ENCODE peak calls at places on chromosomes 16 and 17, in seven cellular contexts. X, C, J, K, R, Z and H are unnamed samples.

GRCh38 chr16:61210039-61210438 is 826.2 kb downstream of the CDH8 start:
- DNase-seq in X (no peak), R (no peak), J (no peak), K (no peak), C (no peak), Z (no peak), H (no peak)

GRCh38 chr17:50620848-50621247 is 13.8 kb upstream of the ABCC3 start:
- DNase-seq in C (no peak), K (no peak), Z (no peak), X (no peak), R (no peak), J (no peak), H (no peak)

GRCh38 chr17:39001703-39002637 is 34.8 kb upstream of the FBXO47 start:
- DNase-seq in C (peak), X (peak), R (peak), J (peak), Z (peak), K (peak), H (peak)

GRCh38 chr17:1374426-1375177 is 25.4 kb downstream of the YWHAE start:
- DNase-seq in X (no peak), J (no peak), R (no peak), Z (no peak), C (no peak), K (no peak), H (no peak)

GRCh38 chr17:64230551-64231408 is 32.3 kb downstream of the TEX2 start:
- DNase-seq in J (peak), C (no peak), X (peak), K (peak), Z (no peak), R (no peak), H (peak)

GRCh38 chr17:7574176-7574953 is 5.1 kb upstream of the CD68 start:
- DNase-seq in X (peak), K (peak), Z (no peak), J (no peak), R (no peak), C (no peak), H (peak)

GRCh38 chr16:88771294-88771772 is 13.7 kb downstream of the PIEZO1 start:
- DNase-seq in C (no peak), K (no peak), R (no peak), Z (no peak), X (no peak), J (no peak), H (no peak)

GRCh38 chr17:901964-902363 is 77.6 kb downstream of the NXN start:
- DNase-seq in J (no peak), C (no peak), Z (no peak), R (no peak), X (no peak), K (no peak), H (no peak)

GRCh38 chr16:52376677-52377300 is 170.2 kb downstream of the TOX3 start:
- DNase-seq in R (no peak), J (no peak), Z (no peak), X (no peak), C (no peak), K (no peak), H (no peak)

GRCh38 chr16:24972608-24973220 is 42.5 kb downstream of the ARHGAP17 start:
- DNase-seq in R (no peak), K (no peak), C (no peak), X (no peak), J (no peak), Z (no peak), H (no peak)

GRCh38 chr16:82783933-82784566 is 157.3 kb downstream of the CDH13 start:
- DNase-seq in J (no peak), X (no peak), Z (no peak), K (no peak), R (no peak), C (no peak), H (no peak)

GRCh38 chr17:20934288-20934687 is 108.5 kb downstream of the USP22 start:
- DNase-seq in R (no peak), K (peak), Z (no peak), X (peak), C (no peak), J (no peak), H (peak)

GRCh38 chr17:78637643-78638042 is 60.4 kb upstream of the DNAH17 start:
- DNase-seq in Z (no peak), J (no peak), C (no peak), R (no peak), X (no peak), K (no peak), H (no peak)

GRCh38 chr17:29019475-29020181 is 13.8 kb upstream of the SEZ6 start:
- DNase-seq in C (no peak), R (no peak), X (no peak), Z (no peak), J (no peak), K (no peak), H (no peak)

GRCh38 chr17:39553326-39553945 is 54.3 kb downstream of the NEUROD2 start:
- DNase-seq in C (no peak), X (peak), Z (no peak), K (peak), J (peak), R (no peak), H (peak)

GRCh38 chr17:76635659-76636360 is 7.7 kb downstream of the ST6GALNAC1 start:
- DNase-seq in Z (no peak), K (no peak), R (no peak), C (no peak), X (peak), J (peak), H (no peak)

GRCh38 chr17:73604476-73604875 is 39.8 kb downstream of the SDK2 start:
- DNase-seq in J (no peak), R (no peak), K (no peak), C (no peak), Z (no peak), X (no peak), H (no peak)

GRCh38 chr16:62105244-62105643 is 69.0 kb upstream of the CDH8 start:
- DNase-seq in K (no peak), C (no peak), X (no peak), R (no peak), J (no peak), Z (no peak), H (no peak)

GRCh38 chr17:42290577-42290976 is 2.3 kb downstream of the STAT5A start:
- DNase-seq in K (no peak), J (no peak), C (no peak), X (no peak), Z (no peak), R (no peak), H (no peak)

GRCh38 chr17:79145548-79145947 is 70.9 kb downstream of the ENGASE start:
- DNase-seq in C (no peak), R (no peak), J (no peak), K (no peak), X (no peak), Z (no peak), H (no peak)

GRCh38 chr16:80806957-80807356 is 2.6 kb upstream of the CDYL2 start:
- DNase-seq in C (no peak), X (peak), K (peak), Z (no peak), R (no peak), J (peak), H (peak)

GRCh38 chr16:55433030-55433429 is 46.0 kb upstream of the MMP2 start:
- DNase-seq in J (no peak), K (no peak), R (no peak), C (no peak), Z (no peak), X (no peak), H (no peak)

GRCh38 chr16:6837722-6838121 is 494.9 kb upstream of the RBFOX1 start:
- DNase-seq in C (no peak), Z (no peak), R (no peak), K (no peak), X (no peak), J (no peak), H (no peak)

GRCh38 chr17:80125656-80126448 is 21.1 kb downstream of the EIF4A3 start:
- DNase-seq in X (peak), Z (peak), R (no peak), K (peak), J (peak), C (no peak), H (peak)

GRCh38 chr17:57649731-57650484 is 95.2 kb downstream of the CCDC182 start:
- DNase-seq in C (no peak), J (peak), K (peak), Z (no peak), X (no peak), R (no peak), H (peak)

GRCh38 chr17:77594416-77595209 is 363.9 kb upstream of the TNRC6C start:
- DNase-seq in C (no peak), X (no peak), J (no peak), Z (no peak), K (no peak), R (no peak), H (no peak)

GRCh38 chr17:50908140-50908859 is 42.1 kb upstream of the TOB1 start:
- DNase-seq in R (no peak), K (no peak), J (no peak), Z (no peak), C (no peak), X (no peak), H (no peak)

GRCh38 chr16:12260647-12261262 is 284.2 kb downstream of the SNX29 start:
- DNase-seq in K (peak), C (no peak), J (peak), R (no peak), X (no peak), Z (no peak), H (peak)

GRCh38 chr16:81018496-81018895 is 11.5 kb downstream of the CENPN start:
- DNase-seq in Z (no peak), K (no peak), X (no peak), J (no peak), C (no peak), R (peak), H (no peak)

GRCh38 chr17:21378553-21378952 is 2.4 kb downstream of the KCNJ12 start:
- DNase-seq in Z (no peak), R (no peak), C (no peak), K (no peak), X (no peak), J (no peak), H (no peak)

GRCh38 chr17:51640108-51640622 is 379.8 kb downstream of the UTP18 start:
- DNase-seq in C (no peak), R (no peak), Z (no peak), J (no peak), X (no peak), K (no peak), H (no peak)

GRCh38 chr16:73083271-73083670 is 35.3 kb upstream of the ZFHX3 start:
- DNase-seq in J (no peak), C (no peak), R (no peak), K (no peak), Z (no peak), X (no peak), H (peak)

DNA sequence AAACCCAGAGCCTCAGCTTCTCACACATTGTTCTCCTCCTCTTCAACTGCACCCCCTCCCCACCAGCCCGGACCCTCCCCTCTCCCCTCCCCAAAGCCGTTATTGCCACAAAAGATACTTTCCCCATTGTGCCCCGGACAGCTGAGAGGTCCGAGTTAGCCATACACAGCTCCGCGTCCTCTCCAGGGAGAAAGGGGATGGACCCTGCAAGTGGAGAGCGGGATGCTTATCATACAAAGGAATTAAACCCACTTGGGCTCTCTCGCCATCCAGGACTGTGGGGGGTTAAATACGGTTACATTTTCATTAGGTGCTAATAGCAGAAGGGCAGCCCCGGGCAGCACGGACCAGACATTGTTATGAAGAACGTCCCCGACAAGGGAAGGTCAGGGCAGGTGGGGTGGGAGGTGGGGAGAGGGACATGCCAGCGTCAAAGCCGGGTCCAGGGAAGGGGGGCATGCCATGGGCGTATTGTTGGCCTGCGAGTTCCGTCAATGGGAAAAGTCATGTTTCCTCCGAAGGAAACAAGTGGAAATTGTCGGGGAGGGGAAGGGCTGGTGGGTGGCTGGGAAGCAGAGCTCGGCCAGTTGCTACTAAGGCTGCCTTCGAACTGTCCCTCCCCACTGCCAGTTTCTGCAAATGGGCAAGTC is 99.1 kb downstream of the SOX9 start:
- DNase-seq in R (no peak), K (no peak), J (no peak), X (no peak), C (no peak), Z (no peak), H (no peak)
- H3K4me3 ChIP-seq in R (peak), K (no peak), J (no peak), X (no peak), C (no peak), Z (peak), H (peak)

DNA sequence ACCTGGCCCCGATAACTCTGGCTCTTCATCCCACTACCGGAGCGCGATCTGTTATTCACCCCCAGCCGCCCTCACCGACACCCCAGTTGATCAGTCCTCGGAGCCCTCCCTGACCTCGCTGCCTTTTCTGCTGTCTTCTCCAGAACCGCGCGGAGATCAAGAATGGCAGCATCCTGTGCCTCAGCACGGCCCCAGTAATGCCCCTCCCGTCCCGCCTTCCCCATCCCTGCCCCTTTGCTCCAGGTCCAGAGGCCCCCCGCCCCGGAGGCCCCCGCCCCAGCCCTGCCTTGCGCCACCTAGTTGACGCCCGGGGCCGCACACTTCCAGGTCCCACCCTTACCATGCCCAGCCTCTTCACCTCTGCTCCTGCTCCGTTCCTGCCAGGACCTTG is 872 bp downstream of the ELMO3 start:
- DNase-seq in C (no peak), J (no peak), X (no peak), Z (no peak), R (no peak), K (no peak), H (no peak)
- H3K4me3 ChIP-seq in C (no peak), J (no peak), X (no peak), Z (peak), R (peak), K (no peak), H (no peak)

GRCh38 chr16:85460252-85460982 is 152.7 kb upstream of the GSE1 start:
- DNase-seq in K (peak), Z (no peak), J (peak), C (no peak), X (peak), R (no peak), H (no peak)

GRCh38 chr16:85461814-85462404 is 151.2 kb upstream of the GSE1 start:
- DNase-seq in K (peak), R (no peak), J (peak), Z (no peak), X (peak), C (no peak), H (peak)

GRCh38 chr16:85462405-85463227 is 150.5 kb upstream of the GSE1 start:
- DNase-seq in X (no peak), Z (no peak), J (no peak), C (no peak), K (no peak), R (no peak), H (no peak)

GRCh38 chr16:85459529-85460251 is 153.4 kb upstream of the GSE1 start:
- DNase-seq in X (no peak), K (peak), J (no peak), Z (peak), C (peak), R (no peak), H (no peak)

GRCh38 chr16:85460983-85461813 is 151.9 kb upstream of the GSE1 start:
- DNase-seq in K (peak), R (no peak), X (peak), Z (no peak), J (peak), C (no peak), H (no peak)
- H3K4me3 ChIP-seq in K (no peak), R (peak), X (no peak), Z (peak), J (no peak), C (no peak), H (no peak)

DNA sequence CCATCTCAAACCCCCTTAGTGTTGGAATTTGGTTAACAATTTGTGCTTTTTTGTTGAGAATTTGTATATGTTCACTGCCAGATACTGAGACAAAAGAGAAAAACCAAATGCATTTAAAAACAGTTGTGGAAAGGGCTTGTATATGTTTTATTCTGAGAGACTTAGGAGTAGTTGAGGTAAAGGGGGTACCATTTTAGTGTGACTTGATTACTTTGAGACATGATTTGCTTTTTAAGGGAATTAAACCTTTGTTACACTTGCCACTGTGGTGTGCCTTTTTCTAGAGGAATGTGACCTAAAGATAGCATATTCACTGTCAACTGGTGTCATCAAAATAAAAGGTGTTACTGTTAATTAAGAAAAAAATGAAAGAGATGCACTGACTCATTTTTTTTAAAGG is 4.5 kb downstream of the IGF2BP1 start:
- DNase-seq in Z (no peak), R (no peak), J (no peak), C (no peak), K (no peak), X (no peak), H (no peak)
- H3K4me3 ChIP-seq in Z (no peak), R (no peak), J (peak), C (no peak), K (no peak), X (no peak), H (peak)

DNA sequence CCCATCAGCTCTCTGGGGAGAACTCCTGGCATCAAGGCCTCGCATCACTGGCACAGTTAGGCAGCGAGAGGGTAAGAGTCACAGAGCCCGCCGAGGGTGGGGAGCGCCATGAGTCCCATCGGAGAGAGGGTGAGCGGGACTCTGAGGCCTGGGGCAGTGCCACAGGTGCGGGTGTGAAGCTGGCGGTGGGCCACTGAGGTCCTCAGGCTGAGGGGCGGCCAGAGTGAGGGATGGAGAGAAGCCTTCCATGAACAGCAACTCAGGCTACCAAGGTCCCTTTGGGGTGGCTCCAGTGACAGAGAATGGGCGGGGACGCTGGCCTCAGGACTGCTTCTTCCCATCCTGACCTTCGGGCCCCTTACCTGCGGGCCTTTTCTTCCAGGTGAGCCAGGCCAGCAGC is 149.4 kb upstream of the GSE1 start:
- DNase-seq in K (no peak), C (no peak), Z (no peak), J (no peak), R (no peak), X (no peak), H (no peak)
- H3K4me3 ChIP-seq in K (no peak), C (no peak), Z (no peak), J (no peak), R (peak), X (no peak), H (no peak)

GRCh38 chr17:3963214-3964201 is 729 bp downstream of the ATP2A3 start:
- DNase-seq in J (no peak), C (no peak), R (no peak), X (no peak), Z (no peak), K (no peak), H (no peak)

GRCh38 chr17:3960764-3961163 is 3.5 kb downstream of the ATP2A3 start:
- DNase-seq in X (no peak), R (peak), K (peak), C (no peak), Z (peak), J (peak), H (no peak)

GRCh38 chr17:3961564-3962047 is 2.6 kb downstream of the ATP2A3 start:
- DNase-seq in X (no peak), K (no peak), J (no peak), R (no peak), C (no peak), Z (no peak), H (no peak)

GRCh38 chr17:3964203-3965122 is at the start of gene ATP2A3:
- DNase-seq in C (no peak), K (no peak), X (no peak), R (no peak), J (no peak), Z (no peak), H (no peak)

DNA sequence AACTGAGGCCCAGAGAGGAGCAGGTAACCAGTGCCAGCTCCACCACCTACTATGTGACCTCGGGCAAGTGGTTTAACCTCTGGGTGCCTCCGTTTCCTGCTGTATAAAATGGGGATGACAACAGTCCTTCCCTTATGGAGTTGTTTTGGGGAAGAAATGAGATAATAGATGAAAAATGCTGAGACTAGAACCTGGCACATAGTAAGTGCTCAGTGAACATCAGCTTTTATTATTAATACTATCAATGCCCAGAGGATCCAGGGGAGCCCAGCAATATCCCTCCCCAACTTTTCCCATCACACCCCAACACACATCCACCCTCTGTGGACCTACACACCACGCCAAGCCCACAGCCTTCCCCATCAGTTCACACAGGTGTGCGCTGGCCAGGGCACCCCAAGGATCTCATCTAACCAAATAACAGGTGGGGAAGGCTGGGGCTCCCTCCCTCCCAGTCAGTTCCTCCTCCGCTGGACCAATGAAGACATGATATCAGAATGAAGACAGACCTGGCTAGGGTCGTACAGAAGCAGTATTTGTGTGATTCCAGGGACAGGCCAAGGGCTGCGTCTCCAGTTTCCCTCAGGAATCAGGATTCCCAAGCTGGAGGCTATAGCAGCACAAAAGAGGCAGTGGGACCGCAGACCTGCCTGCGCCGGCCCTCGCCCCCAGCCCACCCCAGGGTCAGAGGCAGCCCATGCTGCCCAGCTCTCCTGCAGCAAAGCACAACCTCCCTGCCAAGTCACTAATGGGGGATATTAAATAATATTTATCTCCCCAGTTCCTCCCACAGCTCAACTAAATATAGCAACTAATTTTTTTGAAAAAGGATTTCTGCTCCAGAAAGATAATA is 1.8 kb downstream of the ATP2A3 start:
- DNase-seq in K (no peak), Z (no peak), J (no peak), X (no peak), C (no peak), R (no peak), H (no peak)
- H3K4me3 ChIP-seq in K (no peak), Z (no peak), J (no peak), X (no peak), C (no peak), R (no peak), H (no peak)

GRCh38 chr17:61307905-61308886 is 91.4 kb upstream of the TBX2 start:
- DNase-seq in J (peak), C (no peak), R (no peak), X (peak), Z (no peak), K (peak), H (peak)
- H3K4me3 ChIP-seq in J (no peak), C (no peak), R (no peak), X (no peak), Z (no peak), K (no peak), H (no peak)